ENCODE peak calls at places on chromosomes 7 and 10, in five cellular contexts. Z is IMR-90; X is CD8-positive, alpha-beta T cell; M is aorta; Y is fibroblast of the aortic adventitia. U is an unnamed sample.
A peak's percentile ranks its signal among the peaks of the same experiment; 100 is the strongest.

GRCh38 chr7:24702674-24703235 is 54.5 kb downstream of the GSDME start:
- DNase-seq in Z (peak; percentile 41), X (no peak), M (no peak), Y (peak; percentile 68), U (peak; percentile 33)

GRCh38 chr10:127228195-127228785 is 31.9 kb upstream of the INSYN2A start:
- DNase-seq in Z (peak; percentile 4), X (no peak), M (peak; percentile 81), Y (peak; percentile 34), U (peak; percentile 6)

GRCh38 chr10:131140606-131141005 is 170.9 kb downstream of the TCERG1L start:
- DNase-seq in Z (no peak), X (no peak), M (no peak), Y (no peak), U (no peak)

GRCh38 chr7:47191876-47192291 is 390.0 kb downstream of the TNS3 start:
- DNase-seq in Z (no peak), X (no peak), M (no peak), Y (no peak), U (no peak)

GRCh38 chr10:116444527-116445142 is 17.0 kb downstream of the PNLIPRP3 start:
- DNase-seq in Z (peak; percentile 31), X (no peak), M (no peak), Y (peak; percentile 41), U (peak; percentile 24)

GRCh38 chr7:144975882-144976281 is 140.0 kb upstream of the TPK1 start:
- DNase-seq in Z (no peak), X (no peak), M (no peak), Y (no peak), U (no peak)

GRCh38 chr10:80122746-80123145 is 9.8 kb upstream of the PLAC9 start:
- DNase-seq in Z (no peak), X (no peak), M (no peak), Y (no peak), U (no peak)

GRCh38 chr10:78981970-78982281 is 86.8 kb upstream of the ZMIZ1 start:
- DNase-seq in Z (no peak), X (no peak), M (no peak), Y (no peak), U (no peak)

GRCh38 chr7:25967278-25968204 is 184.5 kb upstream of the NFE2L3 start:
- DNase-seq in Z (no peak), X (no peak), M (no peak), Y (no peak), U (no peak)

GRCh38 chr10:100685331-100685730 is 60.1 kb upstream of the PAX2 start:
- DNase-seq in Z (no peak), X (no peak), M (no peak), Y (no peak), U (no peak)

GRCh38 chr10:114397651-114398145 is 6.6 kb downstream of the AFAP1L2 start:
- DNase-seq in Z (no peak), X (no peak), M (peak; percentile 9), Y (peak; percentile 16), U (peak; percentile 51)

GRCh38 chr7:107201795-107202450 is 33.1 kb downstream of the HBP1 start:
- DNase-seq in Z (peak; percentile 18), X (no peak), M (no peak), Y (peak; percentile 20), U (peak; percentile 33)

GRCh38 chr10:31939797-31940708 is 11.4 kb upstream of the ARHGAP12 start:
- DNase-seq in Z (no peak), X (no peak), M (no peak), Y (no peak), U (peak; percentile 27)

GRCh38 chr7:77940647-77941046 is 142.1 kb downstream of the PHTF2 start:
- DNase-seq in Z (peak; percentile 48), X (no peak), M (no peak), Y (peak; percentile 63), U (peak; percentile 47)

GRCh38 chr7:151897201-151897711 is 20.3 kb upstream of the PRKAG2 start:
- DNase-seq in Z (no peak), X (no peak), M (no peak), Y (no peak), U (no peak)

GRCh38 chr10:77160679-77161078 is 476.9 kb downstream of the KCNMA1 start:
- DNase-seq in Z (peak; percentile 97), X (no peak), M (no peak), Y (peak; percentile 94), U (peak; percentile 92)

GRCh38 chr7:152176797-152177196 is 151.3 kb downstream of the GALNT11 start:
- DNase-seq in Z (no peak), X (no peak), M (no peak), Y (no peak), U (no peak)

GRCh38 chr10:71584902-71585578 is 134.5 kb downstream of the C10orf105 start:
- DNase-seq in Z (peak; percentile 20), X (no peak), M (no peak), Y (no peak), U (peak; percentile 84)

GRCh38 chr10:97633921-97634320 is 621 bp upstream of the MORN4 start:
- DNase-seq in Z (no peak), X (no peak), M (no peak), Y (no peak), U (no peak)

GRCh38 chr7:143811-144453 is 48.4 kb upstream of the FAM20C start:
- DNase-seq in Z (no peak), X (no peak), M (no peak), Y (no peak), U (no peak)

GRCh38 chr7:152664636-152665035 is 11.3 kb downstream of the XRCC2 start:
- DNase-seq in Z (no peak), X (no peak), M (no peak), Y (peak; percentile 29), U (no peak)

GRCh38 chr10:5905854-5906507 is 15.9 kb downstream of the FBH1 start:
- DNase-seq in Z (no peak), X (no peak), M (no peak), Y (no peak), U (no peak)

GRCh38 chr7:53900856-53901528 is 641.2 kb upstream of the VSTM2A start:
- DNase-seq in Z (no peak), X (no peak), M (no peak), Y (no peak), U (no peak)

GRCh38 chr10:73131295-73131694 is 21.0 kb downstream of the NUDT13 start:
- DNase-seq in Z (peak; percentile 4), X (no peak), M (no peak), Y (no peak), U (no peak)

GRCh38 chr10:117370205-117370604 is 5.0 kb downstream of the PDZD8 start:
- DNase-seq in Z (peak; percentile 66), X (no peak), M (no peak), Y (peak; percentile 76), U (peak; percentile 63)

GRCh38 chr7:133807610-133808543 is 319.3 kb upstream of the LRGUK start:
- DNase-seq in Z (no peak), X (no peak), M (no peak), Y (no peak), U (no peak)

GRCh38 chr10:44186150-44186549 is 198.7 kb downstream of the CXCL12 start:
- DNase-seq in Z (peak; percentile 83), X (no peak), M (no peak), Y (peak; percentile 78), U (peak; percentile 45)

GRCh38 chr10:7445474-7446135 is 34.8 kb upstream of the SFMBT2 start:
- DNase-seq in Z (no peak), X (no peak), M (no peak), Y (no peak), U (no peak)

GRCh38 chr10:61869772-61870520 is 31.6 kb upstream of the ARID5B start:
- DNase-seq in Z (peak; percentile 73), X (no peak), M (no peak), Y (peak; percentile 76), U (peak; percentile 70)

GRCh38 chr7:79175390-79175789 is 278.1 kb downstream of the MAGI2 start:
- DNase-seq in Z (no peak), X (no peak), M (no peak), Y (no peak), U (no peak)

GRCh38 chr7:18257711-18258110 is 230.1 kb upstream of the PRPS1L1 start:
- DNase-seq in Z (peak; percentile 34), X (no peak), M (no peak), Y (peak; percentile 54), U (no peak)

GRCh38 chr10:119377905-119378736 is 164.4 kb downstream of the RGS10 start:
- DNase-seq in Z (no peak), X (no peak), M (no peak), Y (peak; percentile 53), U (no peak)

DNA sequence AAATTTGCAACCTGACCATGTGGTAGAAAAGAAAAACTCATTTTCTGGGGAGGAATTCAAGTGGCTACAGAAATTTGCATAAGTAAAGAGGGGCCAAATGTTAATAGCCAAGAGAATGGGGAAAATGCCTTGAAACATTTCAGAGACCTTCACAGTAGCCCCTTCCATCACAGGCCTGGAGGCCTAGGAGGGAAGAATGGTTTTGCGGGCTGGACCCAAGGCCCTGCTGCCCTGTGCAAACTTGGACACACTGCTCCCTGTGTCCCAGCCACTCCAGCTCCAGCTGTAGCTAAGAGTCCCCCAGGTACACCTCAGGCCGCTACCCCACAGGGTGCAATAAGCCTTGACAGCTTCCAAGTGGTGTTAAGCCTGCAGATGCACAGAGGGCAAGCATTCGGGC is 16.4 kb upstream of the DNAH11 start:
- DNase-seq in Z (no peak), X (no peak), M (no peak), Y (no peak), U (no peak)
- H3K4me3 ChIP-seq in Z (no peak overlapping the region), X (no peak overlapping the region), M (no peak overlapping the region), Y (no peak overlapping the region), U (no peak overlapping the region)

GRCh38 chr7:33039905-33040292 is 22.7 kb downstream of the NT5C3A start:
- DNase-seq in Z (no peak), X (no peak), M (no peak), Y (no peak), U (no peak)
- H3K4me3 ChIP-seq in Z (peak overlapping the region; percentile 22), X (peak overlapping the region; percentile 50), M (peak overlapping the region; percentile 54), Y (peak overlapping the region; percentile 55), U (peak overlapping the region; percentile 36)

DNA sequence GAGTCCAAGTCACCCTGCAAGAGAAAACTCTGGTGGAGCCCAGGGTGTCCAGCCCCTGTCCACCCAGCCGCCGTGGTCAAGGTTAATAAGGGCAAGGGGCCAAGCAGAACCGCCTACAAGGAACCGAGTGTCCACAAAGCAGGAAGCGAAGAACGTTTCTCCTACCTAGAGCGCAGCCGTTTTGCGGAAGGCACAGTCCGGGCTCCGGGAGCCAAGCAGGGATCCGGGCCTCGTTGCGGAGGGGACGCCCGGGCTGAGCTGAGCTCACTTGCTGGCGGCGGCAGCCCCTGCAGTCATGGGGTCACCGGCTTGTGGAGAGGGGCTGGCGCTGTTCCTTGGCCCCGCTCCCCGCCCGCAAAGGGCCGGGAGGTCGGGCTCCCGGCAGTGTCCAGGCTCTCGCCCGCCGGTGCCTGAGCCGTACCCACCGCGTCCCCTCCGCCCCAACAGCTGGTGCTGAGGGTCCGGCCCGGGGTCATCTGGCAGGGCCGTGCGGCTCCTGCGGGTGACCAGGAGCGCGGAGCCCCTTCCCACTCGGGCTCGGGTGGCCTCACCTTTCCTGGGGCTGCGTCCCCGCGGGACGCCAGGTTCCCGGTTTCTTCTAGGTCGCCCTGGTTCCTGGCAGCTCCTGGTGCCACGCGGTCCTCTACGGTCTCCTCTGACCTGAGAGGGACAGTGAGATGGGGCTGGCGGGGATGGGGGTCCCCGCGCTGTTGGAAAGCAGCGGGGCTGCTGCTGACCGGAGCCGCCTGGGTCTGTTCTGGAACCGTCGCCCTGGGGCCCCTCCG is 14.0 kb upstream of the ZNF273 start:
- DNase-seq in Z (no peak), X (peak; percentile 14), M (no peak), Y (peak; percentile 4), U (peak; percentile 12)
- H3K4me3 ChIP-seq in Z (peak overlapping the region; percentile 43), X (peak overlapping the region; percentile 61), M (peak overlapping the region; percentile 21), Y (peak overlapping the region; percentile 33), U (peak overlapping the region; percentile 10)

GRCh38 chr7:100210803-100211202 is 8.9 kb upstream of the PVRIG start:
- DNase-seq in Z (no peak), X (no peak), M (no peak), Y (no peak), U (no peak)
- H3K4me3 ChIP-seq in Z (no peak overlapping the region), X (no peak overlapping the region), M (no peak overlapping the region), Y (no peak overlapping the region), U (no peak overlapping the region)